ENCODE peak calls at places on chromosomes 6 and 20, in five cellular contexts. U is H9, L is psoas muscle, R is esophagus squamous epithelium, V is pancreas. W is an unnamed sample.
A peak's percentile ranks its signal among the peaks of the same experiment; 100 is the strongest.

GRCh38 chr6:142624978-142625715 is 319.8 kb downstream of the HIVEP2 start:
- DNase-seq in U (no peak), R (no peak), V (no peak), L (no peak), W (no peak)

GRCh38 chr6:11714116-11714797 is 64.3 kb downstream of the ADTRP start:
- DNase-seq in V (no peak), U (no peak), L (no peak), R (no peak), W (no peak)

GRCh38 chr6:158559338-158559894 is 475 bp upstream of the TMEM181 start:
- DNase-seq in L (no peak), V (no peak), R (no peak), U (no peak), W (no peak)

GRCh38 chr20:52847739-52848359 is 124.3 kb upstream of the TSHZ2 start:
- DNase-seq in R (no peak), L (no peak), V (no peak), U (no peak), W (no peak)

GRCh38 chr6:53492860-53493634 is 51.9 kb downstream of the GCLC start:
- DNase-seq in R (no peak), U (peak; percentile 41), L (no peak), V (peak; percentile 19), W (no peak)

GRCh38 chr20:8144282-8145245 is 12.5 kb downstream of the PLCB1 start:
- DNase-seq in R (no peak), V (no peak), U (peak; percentile 40), L (no peak), W (no peak)

GRCh38 chr6:132907231-132907630 is 92.9 kb downstream of the RPS12 start:
- DNase-seq in U (no peak), R (no peak), L (no peak), V (no peak), W (no peak)

GRCh38 chr6:4351857-4352669 is 216.7 kb upstream of the ECI2 start:
- DNase-seq in R (no peak), L (peak; percentile 91), U (no peak), V (peak; percentile 42), W (peak; percentile 59)

GRCh38 chr20:32191873-32192272 is 15.7 kb downstream of the PLAGL2 start:
- DNase-seq in R (no peak), U (no peak), L (no peak), V (no peak), W (no peak)

GRCh38 chr20:1334761-1335160 is 5.8 kb upstream of the SDCBP2 start:
- DNase-seq in L (no peak), R (no peak), V (no peak), U (peak; percentile 29), W (no peak)

GRCh38 chr6:169692516-169692915 is 9.3 kb downstream of the WDR27 start:
- DNase-seq in R (no peak), V (no peak), U (no peak), L (no peak), W (no peak)

GRCh38 chr6:157830354-157831017 is 7.4 kb downstream of the SNX9 start:
- DNase-seq in U (no peak), R (no peak), V (no peak), L (no peak), W (no peak)

DNA sequence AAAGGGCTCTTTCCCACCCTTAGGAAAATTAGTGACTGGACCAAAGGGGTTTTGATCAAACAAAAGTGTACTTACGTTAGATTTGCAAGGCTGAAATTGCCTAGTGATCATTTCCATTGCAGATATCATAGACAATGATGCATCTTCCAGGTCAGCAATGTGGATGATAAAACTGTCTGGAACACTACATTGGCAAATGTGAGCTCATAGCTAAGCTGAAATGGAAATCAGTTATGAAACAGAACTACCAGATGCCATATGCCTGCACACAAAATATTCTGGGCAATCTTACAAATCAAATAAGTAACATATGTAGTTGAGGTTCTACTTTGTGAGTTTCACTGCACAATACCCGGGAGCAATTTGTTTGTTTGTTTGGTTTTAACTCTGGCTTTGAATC is 34.0 kb downstream of the LY86 start:
- DNase-seq in U (no peak), R (no peak), L (no peak), V (no peak), W (no peak)
- H3K27ac ChIP-seq in U (no peak overlapping the region), R (no peak overlapping the region), L (no peak overlapping the region), V (no peak overlapping the region), W (no peak overlapping the region)

GRCh38 chr6:14470697-14471096 is 353.1 kb downstream of the CD83 start:
- DNase-seq in L (no peak), U (no peak), R (no peak), V (no peak), W (no peak)
- H3K9me3 ChIP-seq in L (no peaks in the 10 kb centered on the region), U (no peaks in the 10 kb centered on the region), R (no peaks in the 10 kb centered on the region), V (no peaks in the 10 kb centered on the region), W (no peaks in the 10 kb centered on the region)

DNA sequence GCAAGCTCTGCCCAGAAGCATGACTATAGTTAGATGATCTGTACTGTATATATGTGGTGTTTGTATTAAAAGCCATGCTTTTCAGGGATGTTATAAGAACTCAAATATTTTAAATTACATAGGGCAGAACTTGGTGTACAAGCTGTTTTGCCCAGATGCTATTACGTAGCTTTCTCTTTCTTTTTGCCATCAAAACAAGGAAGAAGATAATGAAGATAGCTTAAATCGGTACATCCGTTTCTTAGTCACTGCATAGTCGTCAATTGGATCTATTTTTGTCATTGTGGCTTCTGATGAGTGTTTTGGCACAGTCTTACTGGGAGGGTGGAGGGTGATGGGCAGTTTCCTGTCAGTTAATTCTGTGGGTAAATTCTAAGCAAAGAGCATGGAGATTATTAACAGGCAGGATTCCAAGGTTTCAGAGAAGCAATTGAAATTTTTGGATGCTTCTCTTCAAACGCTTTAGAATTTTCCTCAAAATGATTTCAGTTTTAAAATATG is 649.1 kb upstream of the GJE1 start:
- DNase-seq in U (no peak), L (no peak), R (no peak), V (no peak), W (no peak)
- H3K27ac ChIP-seq in U (no peak overlapping the region), L (peak overlapping the region; percentile 50), R (peak overlapping the region; percentile 35), V (peak overlapping the region; percentile 30), W (peak overlapping the region; percentile 64)

GRCh38 chr20:55605594-55605993 is 399.7 kb downstream of the CBLN4 start:
- DNase-seq in L (no peak), R (no peak), V (no peak), U (no peak), W (no peak)
- H3K9me3 ChIP-seq in L (no peaks in the 10 kb centered on the region), R (no peaks in the 10 kb centered on the region), V (no peaks in the 10 kb centered on the region), U (no peaks in the 10 kb centered on the region), W (no peaks in the 10 kb centered on the region)

GRCh38 chr20:40414843-40415615 is 274.0 kb downstream of the MAFB start:
- DNase-seq in L (no peak), V (no peak), R (no peak), U (no peak), W (no peak)
- H3K27ac ChIP-seq in L (no peak overlapping the region), V (no peak overlapping the region), R (peak overlapping the region; percentile 57), U (no peak overlapping the region), W (no peak overlapping the region)

DNA sequence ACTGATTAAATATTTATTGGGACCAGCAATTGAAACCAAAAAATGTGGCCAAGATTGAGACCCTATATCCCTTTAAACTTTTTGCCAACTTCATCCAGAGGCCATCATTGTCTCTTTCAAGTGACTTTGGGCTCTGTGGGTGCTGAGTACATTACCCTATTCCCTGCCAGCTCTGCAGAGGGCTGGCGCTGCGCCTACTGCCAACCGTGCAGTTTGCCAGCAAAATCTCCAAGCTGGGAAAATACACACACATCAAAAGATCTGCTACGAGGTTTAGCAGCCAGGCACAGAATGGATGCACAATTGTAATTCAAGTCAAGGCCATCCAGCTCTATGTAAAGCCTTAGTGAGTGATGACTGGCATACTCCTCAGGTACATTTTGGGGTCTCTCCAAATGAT is 125.0 kb downstream of the CBLN4 start:
- DNase-seq in V (peak; percentile 13), U (no peak), R (no peak), L (no peak), W (no peak)
- H3K9me3 ChIP-seq in V (no peaks in the 10 kb centered on the region), U (peaks cover 52% of the 10 kb centered on the region), R (no peaks in the 10 kb centered on the region), L (no peaks in the 10 kb centered on the region), W (no peaks in the 10 kb centered on the region)

GRCh38 chr20:41334452-41335421 is 5.9 kb upstream of the LPIN3 start:
- DNase-seq in R (no peak), V (no peak), U (no peak), L (no peak), W (no peak)
- H3K27ac ChIP-seq in R (peak overlapping the region; percentile 80), V (peak overlapping the region; percentile 13), U (no peak overlapping the region), L (peak overlapping the region; percentile 53), W (peak overlapping the region; percentile 26)